ENCODE peak calls at places on chromosomes 2 and 18, in five cellular contexts. K is activated naive CD8-positive, alpha-beta T cell treated with anti-CD3 and anti-CD28 coated beads for 36 hours; S is activated CD4-positive, alpha-beta T cell treated with anti-CD3 and anti-CD28 coated beads, Interleukin-2, amount 10 ng/mL, durations not matched to agents 24 days and 14 days; Y is GM23248; V is stimulated activated naive CD4-positive, alpha-beta T cell. C is an unnamed sample.

GRCh38 chr2:176388886-176389285 is 119.6 kb downstream of the MTX2 start:
- DNase-seq in K (no peak), S (no peak), Y (peak), V (no peak), C (no peak)

GRCh38 chr18:45166341-45167108 is 448.8 kb upstream of the SLC14A2 start:
- DNase-seq in K (no peak), S (no peak), Y (peak), V (no peak), C (no peak)

GRCh38 chr2:70570041-70570661 is 16.5 kb upstream of the TGFA start:
- DNase-seq in K (no peak), S (peak), Y (peak), V (no peak), C (no peak)

GRCh38 chr2:219002395-219003266 is 9.4 kb upstream of the CRYBA2 start:
- DNase-seq in K (peak), S (peak), Y (peak), V (peak), C (peak)

GRCh38 chr2:12199661-12200258 is 453.3 kb downstream of the LPIN1 start:
- DNase-seq in K (no peak), S (no peak), Y (no peak), V (no peak), C (no peak)

GRCh38 chr18:68448736-68449135 is 266.2 kb downstream of the TMX3 start:
- DNase-seq in K (no peak), S (no peak), Y (peak), V (no peak), C (no peak)

GRCh38 chr18:12946549-12947354 is 1.1 kb upstream of the SEH1L start:
- DNase-seq in K (no peak), S (no peak), Y (peak), V (no peak), C (no peak)

GRCh38 chr2:96547203-96547641 is 10.7 kb downstream of the ARID5A start:
- DNase-seq in K (no peak), S (no peak), Y (no peak), V (peak), C (no peak)

GRCh38 chr2:134375935-134376334 is 122.1 kb downstream of the MGAT5 start:
- DNase-seq in K (no peak), S (no peak), Y (peak), V (no peak), C (no peak)